ENCODE peak calls at places on chromosomes 13 and 19, in eight cellular contexts. One of them, this sample, is unnamed. For H3K36me3, the result is how much of the 10 kb centered on the place peaks cover.

GRCh38 chr13:98769736-98770135 is 17.3 kb upstream of the SLC15A1 start:
- DNase-seq in right atrium auricular region: no peak
- DNase-seq in gastrocnemius medialis: no peak
- DNase-seq in CD8-positive, alpha-beta T cell: no peak
- DNase-seq in thyroid gland: no peak
- DNase-seq in left ventricle myocardium inferior: no peak
- DNase-seq in psoas muscle: no peak
- DNase-seq in BJ: no peak
- DNase-seq in this sample: no peak

GRCh38 chr19:2089727-2090053 is 6.4 kb downstream of the MOB3A start:
- DNase-seq in right atrium auricular region: no peak
- DNase-seq in gastrocnemius medialis: no peak
- DNase-seq in CD8-positive, alpha-beta T cell: no peak
- DNase-seq in thyroid gland: no peak
- DNase-seq in left ventricle myocardium inferior: no peak
- DNase-seq in psoas muscle: no peak
- DNase-seq in BJ: no peak
- DNase-seq in this sample: no peak

GRCh38 chr13:66926851-66927524 is 303.1 kb downstream of the PCDH9 start:
- DNase-seq in right atrium auricular region: no peak
- DNase-seq in gastrocnemius medialis: no peak
- DNase-seq in CD8-positive, alpha-beta T cell: no peak
- DNase-seq in thyroid gland: peak
- DNase-seq in left ventricle myocardium inferior: no peak
- DNase-seq in psoas muscle: no peak
- DNase-seq in BJ: no peak
- DNase-seq in this sample: no peak

GRCh38 chr19:28358604-28359003 is 854.3 kb downstream of the UQCRFS1 start:
- DNase-seq in right atrium auricular region: no peak
- DNase-seq in gastrocnemius medialis: no peak
- DNase-seq in CD8-positive, alpha-beta T cell: no peak
- DNase-seq in thyroid gland: no peak
- DNase-seq in left ventricle myocardium inferior: no peak
- DNase-seq in psoas muscle: no peak
- DNase-seq in BJ: no peak
- DNase-seq in this sample: no peak

GRCh38 chr13:93689333-93689732 is 462.7 kb downstream of the GPC6 start:
- DNase-seq in right atrium auricular region: no peak
- DNase-seq in gastrocnemius medialis: no peak
- DNase-seq in CD8-positive, alpha-beta T cell: no peak
- DNase-seq in thyroid gland: no peak
- DNase-seq in left ventricle myocardium inferior: no peak
- DNase-seq in psoas muscle: no peak
- DNase-seq in BJ: peak
- DNase-seq in this sample: no peak

GRCh38 chr19:41302624-41303351 is 7.2 kb upstream of the CCDC97 start:
- DNase-seq in right atrium auricular region: no peak
- DNase-seq in gastrocnemius medialis: no peak
- DNase-seq in CD8-positive, alpha-beta T cell: peak
- DNase-seq in thyroid gland: peak
- DNase-seq in left ventricle myocardium inferior: no peak
- DNase-seq in psoas muscle: no peak
- DNase-seq in BJ: no peak
- DNase-seq in this sample: no peak

GRCh38 chr13:37446503-37446902 is 152.1 kb downstream of the POSTN start:
- DNase-seq in right atrium auricular region: no peak
- DNase-seq in gastrocnemius medialis: no peak
- DNase-seq in CD8-positive, alpha-beta T cell: no peak
- DNase-seq in thyroid gland: no peak
- DNase-seq in left ventricle myocardium inferior: no peak
- DNase-seq in psoas muscle: no peak
- DNase-seq in BJ: peak
- DNase-seq in this sample: peak

GRCh38 chr19:50759886-50760285 is 10.4 kb upstream of the GPR32 start:
- DNase-seq in right atrium auricular region: no peak
- DNase-seq in gastrocnemius medialis: no peak
- DNase-seq in CD8-positive, alpha-beta T cell: no peak
- DNase-seq in thyroid gland: no peak
- DNase-seq in left ventricle myocardium inferior: no peak
- DNase-seq in psoas muscle: no peak
- DNase-seq in BJ: no peak
- DNase-seq in this sample: no peak

GRCh38 chr13:94542917-94543316 is 53.0 kb downstream of the TGDS start:
- DNase-seq in right atrium auricular region: no peak
- DNase-seq in gastrocnemius medialis: no peak
- DNase-seq in CD8-positive, alpha-beta T cell: no peak
- DNase-seq in thyroid gland: no peak
- DNase-seq in left ventricle myocardium inferior: no peak
- DNase-seq in psoas muscle: no peak
- DNase-seq in BJ: no peak
- DNase-seq in this sample: no peak

GRCh38 chr13:63706751-63707150 is 2291.1 kb upstream of the PCDH20 start:
- DNase-seq in right atrium auricular region: no peak
- DNase-seq in gastrocnemius medialis: no peak
- DNase-seq in CD8-positive, alpha-beta T cell: no peak
- DNase-seq in thyroid gland: no peak
- DNase-seq in left ventricle myocardium inferior: no peak
- DNase-seq in psoas muscle: no peak
- DNase-seq in BJ: no peak
- DNase-seq in this sample: no peak

GRCh38 chr19:15563931-15564330 is 51.1 kb upstream of the CYP4F8 start:
- DNase-seq in right atrium auricular region: no peak
- DNase-seq in gastrocnemius medialis: no peak
- DNase-seq in CD8-positive, alpha-beta T cell: no peak
- DNase-seq in thyroid gland: no peak
- DNase-seq in left ventricle myocardium inferior: no peak
- DNase-seq in psoas muscle: no peak
- DNase-seq in BJ: no peak
- DNase-seq in this sample: no peak

GRCh38 chr13:74128171-74128767 is 5.9 kb downstream of the KLF12 start:
- DNase-seq in right atrium auricular region: no peak
- DNase-seq in gastrocnemius medialis: no peak
- DNase-seq in CD8-positive, alpha-beta T cell: no peak
- DNase-seq in thyroid gland: no peak
- DNase-seq in left ventricle myocardium inferior: no peak
- DNase-seq in psoas muscle: no peak
- DNase-seq in BJ: no peak
- DNase-seq in this sample: no peak

GRCh38 chr19:18488403-18488723 is 33.5 kb downstream of the ELL start:
- DNase-seq in right atrium auricular region: no peak
- DNase-seq in gastrocnemius medialis: peak
- DNase-seq in CD8-positive, alpha-beta T cell: no peak
- DNase-seq in thyroid gland: no peak
- DNase-seq in left ventricle myocardium inferior: no peak
- DNase-seq in psoas muscle: no peak
- DNase-seq in BJ: no peak
- DNase-seq in this sample: no peak

GRCh38 chr13:95533545-95534135 is 18.9 kb upstream of the CLDN10 start:
- DNase-seq in right atrium auricular region: no peak
- DNase-seq in gastrocnemius medialis: no peak
- DNase-seq in CD8-positive, alpha-beta T cell: no peak
- DNase-seq in thyroid gland: no peak
- DNase-seq in left ventricle myocardium inferior: no peak
- DNase-seq in psoas muscle: no peak
- DNase-seq in BJ: no peak
- DNase-seq in this sample: no peak

GRCh38 chr13:114067381-114067885 is 65.0 kb downstream of the RASA3 start:
- DNase-seq in right atrium auricular region: no peak
- DNase-seq in gastrocnemius medialis: no peak
- DNase-seq in CD8-positive, alpha-beta T cell: no peak
- DNase-seq in thyroid gland: no peak
- DNase-seq in left ventricle myocardium inferior: no peak
- DNase-seq in psoas muscle: no peak
- DNase-seq in BJ: peak
- DNase-seq in this sample: no peak

GRCh38 chr19:23539499-23539898 is 144.2 kb upstream of the ZNF91 start:
- DNase-seq in right atrium auricular region: no peak
- DNase-seq in gastrocnemius medialis: no peak
- DNase-seq in CD8-positive, alpha-beta T cell: no peak
- DNase-seq in thyroid gland: no peak
- DNase-seq in left ventricle myocardium inferior: no peak
- DNase-seq in psoas muscle: no peak
- DNase-seq in BJ: no peak
- DNase-seq in this sample: no peak

GRCh38 chr13:113542751-113543424 is 41.7 kb upstream of the TFDP1 start:
- DNase-seq in right atrium auricular region: no peak
- DNase-seq in gastrocnemius medialis: no peak
- DNase-seq in CD8-positive, alpha-beta T cell: no peak
- DNase-seq in thyroid gland: no peak
- DNase-seq in left ventricle myocardium inferior: no peak
- DNase-seq in psoas muscle: no peak
- DNase-seq in BJ: no peak
- DNase-seq in this sample: no peak

GRCh38 chr19:55703790-55704215 is 28.8 kb downstream of the EPN1 start:
- DNase-seq in right atrium auricular region: no peak
- DNase-seq in gastrocnemius medialis: no peak
- DNase-seq in CD8-positive, alpha-beta T cell: peak
- DNase-seq in thyroid gland: peak
- DNase-seq in left ventricle myocardium inferior: no peak
- DNase-seq in psoas muscle: no peak
- DNase-seq in BJ: no peak
- DNase-seq in this sample: no peak
- H3K36me3 ChIP-seq in right atrium auricular region: under half
- H3K36me3 ChIP-seq in gastrocnemius medialis: under half
- H3K36me3 ChIP-seq in CD8-positive, alpha-beta T cell: under half
- H3K36me3 ChIP-seq in thyroid gland: under half
- H3K36me3 ChIP-seq in left ventricle myocardium inferior: under half
- H3K36me3 ChIP-seq in psoas muscle: under half
- H3K36me3 ChIP-seq in BJ: under half
- H3K36me3 ChIP-seq in this sample: under half

DNA sequence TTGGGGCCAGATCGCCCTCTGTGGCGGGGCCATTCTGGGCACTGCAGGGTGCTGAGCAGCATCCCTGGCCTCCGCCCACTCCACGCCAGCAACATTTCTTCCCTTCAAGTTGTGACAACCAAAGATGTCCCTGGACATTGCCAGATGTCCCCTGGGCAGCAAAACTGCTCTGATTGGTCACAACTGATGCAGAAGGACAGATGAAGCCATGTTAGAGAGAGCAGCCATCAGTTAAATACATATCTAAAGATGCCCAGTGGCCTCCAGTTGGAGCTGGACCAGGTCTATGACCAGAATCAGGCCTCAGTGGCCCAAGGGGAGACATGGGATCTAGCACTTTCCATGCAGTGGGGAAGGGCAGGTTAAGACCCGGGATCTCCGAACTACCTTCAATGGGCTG is 125.7 kb downstream of the PTPRS start:
- DNase-seq in right atrium auricular region: no peak
- DNase-seq in gastrocnemius medialis: no peak
- DNase-seq in CD8-positive, alpha-beta T cell: no peak
- DNase-seq in thyroid gland: no peak
- DNase-seq in left ventricle myocardium inferior: no peak
- DNase-seq in psoas muscle: no peak
- DNase-seq in BJ: no peak
- DNase-seq in this sample: no peak
- H3K36me3 ChIP-seq in right atrium auricular region: half or more
- H3K36me3 ChIP-seq in gastrocnemius medialis: half or more
- H3K36me3 ChIP-seq in CD8-positive, alpha-beta T cell: under half
- H3K36me3 ChIP-seq in thyroid gland: half or more
- H3K36me3 ChIP-seq in left ventricle myocardium inferior: half or more
- H3K36me3 ChIP-seq in psoas muscle: under half
- H3K36me3 ChIP-seq in BJ: half or more
- H3K36me3 ChIP-seq in this sample: under half

GRCh38 chr13:77219401-77219800 is 107.5 kb downstream of the MYCBP2 start:
- DNase-seq in right atrium auricular region: no peak
- DNase-seq in gastrocnemius medialis: no peak
- DNase-seq in CD8-positive, alpha-beta T cell: no peak
- DNase-seq in thyroid gland: no peak
- DNase-seq in left ventricle myocardium inferior: no peak
- DNase-seq in psoas muscle: no peak
- DNase-seq in BJ: no peak
- DNase-seq in this sample: no peak

GRCh38 chr13:77213644-77214043 is 113.2 kb downstream of the MYCBP2 start:
- DNase-seq in right atrium auricular region: no peak
- DNase-seq in gastrocnemius medialis: no peak
- DNase-seq in CD8-positive, alpha-beta T cell: no peak
- DNase-seq in thyroid gland: no peak
- DNase-seq in left ventricle myocardium inferior: no peak
- DNase-seq in psoas muscle: no peak
- DNase-seq in BJ: no peak
- DNase-seq in this sample: no peak

GRCh38 chr13:77222000-77222690 is 104.7 kb downstream of the MYCBP2 start:
- DNase-seq in right atrium auricular region: no peak
- DNase-seq in gastrocnemius medialis: no peak
- DNase-seq in CD8-positive, alpha-beta T cell: no peak
- DNase-seq in thyroid gland: no peak
- DNase-seq in left ventricle myocardium inferior: no peak
- DNase-seq in psoas muscle: no peak
- DNase-seq in BJ: no peak
- DNase-seq in this sample: no peak

GRCh38 chr13:77215543-77215942 is 111.4 kb downstream of the MYCBP2 start:
- DNase-seq in right atrium auricular region: no peak
- DNase-seq in gastrocnemius medialis: no peak
- DNase-seq in CD8-positive, alpha-beta T cell: no peak
- DNase-seq in thyroid gland: no peak
- DNase-seq in left ventricle myocardium inferior: no peak
- DNase-seq in psoas muscle: no peak
- DNase-seq in BJ: no peak
- DNase-seq in this sample: no peak

DNA sequence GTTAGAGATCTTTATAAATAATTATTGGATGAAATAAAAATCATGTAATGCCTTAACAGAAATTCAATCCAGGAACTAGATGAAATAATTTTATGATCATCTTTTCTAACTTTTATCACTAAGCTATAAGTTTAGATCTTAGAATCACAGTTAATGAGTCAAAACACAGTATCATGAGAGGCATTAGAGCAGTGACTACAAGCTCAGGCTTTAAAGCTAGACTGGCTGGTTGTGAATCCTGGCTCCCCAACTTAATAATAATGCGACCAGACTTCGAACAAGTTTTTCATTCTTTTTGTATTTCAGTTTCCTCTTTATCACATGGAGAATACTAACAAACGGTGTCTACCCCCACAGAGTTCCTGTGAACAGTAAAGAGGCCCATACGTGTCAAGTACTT is 108.6 kb downstream of the MYCBP2 start:
- DNase-seq in right atrium auricular region: no peak
- DNase-seq in gastrocnemius medialis: no peak
- DNase-seq in CD8-positive, alpha-beta T cell: no peak
- DNase-seq in thyroid gland: no peak
- DNase-seq in left ventricle myocardium inferior: no peak
- DNase-seq in psoas muscle: no peak
- DNase-seq in BJ: no peak
- DNase-seq in this sample: no peak
- H3K36me3 ChIP-seq in right atrium auricular region: half or more
- H3K36me3 ChIP-seq in gastrocnemius medialis: under half
- H3K36me3 ChIP-seq in CD8-positive, alpha-beta T cell: under half
- H3K36me3 ChIP-seq in thyroid gland: under half
- H3K36me3 ChIP-seq in left ventricle myocardium inferior: half or more
- H3K36me3 ChIP-seq in psoas muscle: under half
- H3K36me3 ChIP-seq in BJ: under half
- H3K36me3 ChIP-seq in this sample: under half

DNA sequence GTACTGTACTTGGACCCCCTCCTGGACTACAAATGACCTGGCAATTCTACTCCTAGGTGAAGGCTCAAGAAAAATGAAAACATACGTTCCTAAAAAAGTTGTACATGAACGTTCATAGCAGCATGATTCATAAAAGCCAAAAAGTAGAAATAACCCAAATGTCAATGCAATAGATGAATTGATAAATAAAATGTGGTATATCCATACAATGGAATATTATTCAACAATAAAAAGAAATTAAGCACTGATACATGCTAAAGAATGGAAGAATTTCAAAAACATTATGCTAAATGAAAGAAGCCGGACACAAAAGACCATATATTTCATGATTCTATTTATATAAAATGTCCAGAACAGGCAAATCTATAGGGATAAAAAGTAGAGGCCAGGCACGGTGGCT is 9.5 kb downstream of the ZNF432 start:
- DNase-seq in right atrium auricular region: no peak
- DNase-seq in gastrocnemius medialis: no peak
- DNase-seq in CD8-positive, alpha-beta T cell: no peak
- DNase-seq in thyroid gland: no peak
- DNase-seq in left ventricle myocardium inferior: no peak
- DNase-seq in psoas muscle: no peak
- DNase-seq in BJ: no peak
- DNase-seq in this sample: no peak
- H3K36me3 ChIP-seq in right atrium auricular region: half or more
- H3K36me3 ChIP-seq in gastrocnemius medialis: half or more
- H3K36me3 ChIP-seq in CD8-positive, alpha-beta T cell: half or more
- H3K36me3 ChIP-seq in thyroid gland: half or more
- H3K36me3 ChIP-seq in left ventricle myocardium inferior: half or more
- H3K36me3 ChIP-seq in psoas muscle: under half
- H3K36me3 ChIP-seq in BJ: under half
- H3K36me3 ChIP-seq in this sample: under half

This sample was measured in kidney epithelial cell.